ENCODE peak calls at places on chromosomes 12 and 14, in five cellular contexts. S is aorta, O is GM23338, Q is WERI-Rb-1, G is small intestine. V is an unnamed sample.

GRCh38 chr12:98572010-98572409 is 21.5 kb upstream of the SLC25A3 start:
- DNase-seq in G (peak; percentile 16), Q (no peak), S (no peak), O (peak; percentile 67), V (no peak)

GRCh38 chr12:49892732-49893317 is 10.9 kb downstream of the FAIM2 start:
- DNase-seq in O (no peak), Q (no peak), G (no peak), S (no peak), V (no peak)

GRCh38 chr14:23707415-23707814 is 71.3 kb downstream of the DHRS2 start:
- DNase-seq in S (no peak), O (no peak), Q (no peak), G (no peak), V (no peak)

GRCh38 chr14:39015360-39015961 is 87.6 kb downstream of the SEC23A start:
- DNase-seq in Q (no peak), O (peak; percentile 75), G (peak; percentile 36), S (no peak), V (peak; percentile 31)

GRCh38 chr12:2214411-2214810 is 161.6 kb downstream of the CACNA1C start:
- DNase-seq in O (no peak), S (peak; percentile 58), Q (no peak), G (peak; percentile 12), V (no peak)

GRCh38 chr14:57889245-57889644 is 23.4 kb upstream of the SLC35F4 start:
- DNase-seq in O (no peak), S (peak; percentile 82), G (no peak), Q (no peak), V (peak; percentile 6)

GRCh38 chr12:22299294-22299912 is 35.1 kb downstream of the ST8SIA1 start:
- DNase-seq in Q (no peak), G (no peak), O (peak; percentile 62), S (no peak), V (no peak)

GRCh38 chr12:108783446-108783845 is 52.1 kb upstream of the CORO1C start:
- DNase-seq in G (no peak), S (no peak), Q (no peak), O (no peak), V (no peak)

GRCh38 chr12:129258781-129259318 is 405.6 kb downstream of the GLT1D1 start:
- DNase-seq in Q (peak; percentile 20), S (no peak), O (no peak), G (no peak), V (no peak)

GRCh38 chr14:77088219-77088618 is 9.8 kb upstream of the CIPC start:
- DNase-seq in Q (no peak), O (peak; percentile 100), S (no peak), G (peak; percentile 90), V (no peak)

GRCh38 chr14:67618617-67619063 is 1.1 kb upstream of the ARG2 start:
- DNase-seq in S (no peak), Q (no peak), G (peak; percentile 74), O (peak; percentile 89), V (no peak)

GRCh38 chr12:65656904-65657351 is 167.4 kb upstream of the HMGA2 start:
- DNase-seq in S (no peak), O (no peak), G (no peak), Q (no peak), V (peak; percentile 74)

GRCh38 chr14:23640524-23641141 is 4.5 kb downstream of the DHRS2 start:
- DNase-seq in Q (peak; percentile 59), O (peak; percentile 48), G (no peak), S (no peak), V (peak; percentile 18)

GRCh38 chr12:79690156-79690605 is 583 bp downstream of the PAWR start:
- DNase-seq in O (peak; percentile 55), G (no peak), Q (peak; percentile 48), S (peak; percentile 58), V (peak; percentile 63)

GRCh38 chr12:103503546-103504480 is 8.0 kb upstream of the C12orf42 start:
- DNase-seq in O (peak; percentile 74), Q (peak; percentile 46), G (peak; percentile 10), S (no peak), V (peak; percentile 22)

GRCh38 chr12:98464155-98464554 is 51.2 kb upstream of the TMPO start:
- DNase-seq in Q (no peak), S (no peak), G (no peak), O (no peak), V (no peak)

GRCh38 chr14:28603606-28604005 is 163.0 kb upstream of the FOXG1 start:
- DNase-seq in O (no peak), S (no peak), G (no peak), Q (no peak), V (no peak)

GRCh38 chr14:67555518-67556090 is 22.5 kb downstream of the PLEKHH1 start:
- DNase-seq in G (no peak), O (no peak), S (no peak), Q (no peak), V (no peak)

GRCh38 chr14:93013368-93013719 is 90.4 kb downstream of the CHGA start:
- DNase-seq in G (no peak), S (peak; percentile 64), Q (no peak), O (no peak), V (peak; percentile 77)

GRCh38 chr14:92033433-92033832 is 6.4 kb downstream of the TRIP11 start:
- DNase-seq in S (no peak), G (no peak), O (no peak), Q (no peak), V (no peak)

GRCh38 chr12:92553389-92553788 is 149.4 kb upstream of the PLEKHG7 start:
- DNase-seq in S (peak; percentile 75), O (no peak), G (no peak), Q (peak; percentile 71), V (peak; percentile 31)

GRCh38 chr12:102562836-102563425 is 82.6 kb upstream of the IGF1 start:
- DNase-seq in S (no peak), O (peak; percentile 55), Q (no peak), G (no peak), V (peak; percentile 43)

GRCh38 chr14:68921666-68922065 is 57.4 kb downstream of the ACTN1 start:
- DNase-seq in S (peak; percentile 5), Q (no peak), G (no peak), O (peak; percentile 50), V (no peak)

GRCh38 chr14:60064491-60065072 is 27.1 kb upstream of the PCNX4 start:
- DNase-seq in O (peak; percentile 37), Q (no peak), S (no peak), G (peak; percentile 22), V (no peak)

GRCh38 chr12:16606201-16606849 is 363 bp upstream of the LMO3 start:
- DNase-seq in G (peak; percentile 6), Q (peak; percentile 76), S (peak; percentile 57), O (peak; percentile 86), V (peak; percentile 69)

DNA sequence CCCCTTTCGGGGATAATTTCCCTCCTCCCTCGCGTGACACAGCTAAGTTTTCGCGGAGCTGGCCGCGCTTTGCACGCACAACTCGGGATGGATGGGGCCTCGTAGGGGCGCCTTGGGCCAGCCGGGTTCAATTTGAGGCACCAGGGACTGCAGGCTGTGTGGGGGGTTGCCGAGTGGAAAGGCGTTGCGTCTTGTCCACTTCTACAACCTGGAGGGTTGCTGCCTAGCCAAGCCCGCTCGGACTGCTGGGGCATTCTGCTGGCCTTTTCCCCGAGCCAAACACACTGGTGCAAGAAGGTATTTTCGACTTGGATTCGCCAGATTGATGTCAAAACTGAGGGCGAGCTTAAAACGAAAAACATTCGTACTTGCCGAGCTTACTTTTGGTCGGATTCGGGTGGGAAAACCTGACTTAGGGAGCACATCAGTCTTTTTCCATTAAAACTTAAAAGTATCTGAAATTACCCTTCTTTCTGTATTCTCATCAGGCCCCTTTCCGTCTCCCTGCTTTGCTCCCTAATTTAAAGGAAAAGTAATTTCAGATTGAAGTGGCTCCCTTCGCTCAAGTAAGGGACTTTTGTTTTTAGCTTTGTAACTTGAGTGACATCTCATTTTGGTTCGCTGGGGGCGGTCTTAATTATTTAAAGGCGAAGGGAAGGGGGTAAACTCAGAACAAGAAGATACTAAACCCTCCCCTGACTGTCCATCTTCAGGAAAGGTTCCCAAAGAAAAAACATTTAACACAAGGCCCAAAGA is 14.3 kb downstream of the TBX3 start:
- DNase-seq in O (peak; percentile 77), S (no peak), G (no peak), Q (no peak), V (no peak)
- H3K27me3 ChIP-seq in O (peaks cover 95% of the 10 kb centered on the region), S (no peaks in the 10 kb centered on the region), G (no peaks in the 10 kb centered on the region), Q (peaks cover 53% of the 10 kb centered on the region), V (peaks cover 10% of the 10 kb centered on the region)

DNA sequence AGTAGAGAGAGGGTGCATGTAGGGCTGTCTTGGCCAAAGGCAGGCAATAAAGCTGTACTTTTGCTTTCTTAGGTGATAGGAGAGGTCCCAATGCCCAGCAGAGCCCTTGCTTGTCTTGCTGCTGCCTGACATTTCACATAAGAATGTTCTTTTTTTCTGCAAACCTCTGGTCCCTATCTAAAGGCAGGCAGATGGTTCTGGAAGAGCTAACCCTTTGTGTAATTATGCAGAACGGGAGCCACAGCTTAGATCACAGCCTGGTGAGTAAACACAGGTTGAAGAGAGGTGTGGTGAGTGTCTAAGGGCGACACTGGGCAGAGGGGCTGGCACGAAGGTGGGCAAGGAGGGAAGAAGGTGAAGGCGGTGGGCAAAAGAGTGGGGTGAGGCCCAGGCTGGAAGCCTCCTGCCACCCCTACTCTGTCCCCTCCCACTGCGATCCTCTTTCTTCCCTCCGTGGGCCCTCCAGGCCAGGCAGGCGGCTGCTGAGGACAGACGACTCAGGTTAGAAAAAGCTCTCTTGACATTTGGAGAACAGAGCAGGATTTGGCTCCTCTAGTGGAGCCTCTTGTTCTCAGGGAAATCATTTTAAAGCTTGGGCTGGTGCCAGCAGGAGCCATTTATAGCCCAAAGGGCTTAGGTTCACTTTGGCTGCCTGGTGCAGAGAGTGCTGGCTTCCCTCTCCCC is 42.8 kb downstream of the PRMT8 start:
- DNase-seq in O (no peak), Q (no peak), G (no peak), S (no peak), V (no peak)
- H3K27me3 ChIP-seq in O (no peaks in the 10 kb centered on the region), Q (no peaks in the 10 kb centered on the region), G (no peaks in the 10 kb centered on the region), S (no peaks in the 10 kb centered on the region), V (peaks cover 6% of the 10 kb centered on the region)

GRCh38 chr12:47902131-47902639 is 2.6 kb downstream of the VDR start:
- DNase-seq in O (no peak), G (peak; percentile 33), Q (no peak), S (no peak), V (no peak)

GRCh38 chr12:47900101-47900479 is 4.7 kb downstream of the VDR start:
- DNase-seq in O (no peak), Q (no peak), G (peak; percentile 71), S (no peak), V (no peak)

GRCh38 chr12:47899466-47899865 is 5.3 kb downstream of the VDR start:
- DNase-seq in G (peak; percentile 59), Q (no peak), S (no peak), O (no peak), V (no peak)

GRCh38 chr12:47901285-47902093 is 3.3 kb downstream of the VDR start:
- DNase-seq in Q (no peak), O (no peak), G (peak; percentile 87), S (no peak), V (no peak)

DNA sequence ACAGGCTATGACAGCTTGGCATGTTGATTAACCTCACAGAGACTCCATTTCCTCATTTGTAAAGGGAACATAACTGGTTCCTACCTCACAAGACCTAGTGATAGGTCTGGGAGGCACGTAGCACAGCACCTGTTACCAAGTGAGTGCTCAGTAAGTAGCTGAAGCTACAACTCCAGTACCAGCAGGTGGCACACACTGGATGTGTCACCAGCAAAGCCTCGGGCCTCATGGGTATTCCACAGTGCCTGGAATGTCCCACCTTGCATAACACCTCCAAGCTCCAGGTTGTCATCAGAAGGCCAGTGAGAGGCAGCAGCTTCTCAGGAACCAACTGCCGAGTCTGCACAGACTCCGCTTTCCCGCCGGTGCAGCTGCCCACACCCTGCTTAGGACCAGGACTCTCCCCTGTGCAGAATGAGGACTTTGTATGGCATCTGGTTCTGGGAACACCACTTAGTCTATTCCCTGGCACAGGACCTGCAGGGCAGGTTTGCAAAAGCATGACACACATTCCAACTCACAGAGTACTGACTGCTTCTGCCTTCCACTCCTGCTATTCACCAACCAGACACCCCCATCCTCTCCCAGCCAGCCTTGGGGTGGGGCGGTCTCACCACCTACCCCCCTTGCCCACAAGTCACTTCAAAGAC is 4.2 kb downstream of the VDR start:
- DNase-seq in Q (peak; percentile 28), G (peak; percentile 88), O (peak; percentile 49), S (no peak), V (no peak)
- H3K27me3 ChIP-seq in Q (peaks cover 24% of the 10 kb centered on the region), G (no peaks in the 10 kb centered on the region), O (peaks cover 31% of the 10 kb centered on the region), S (no peaks in the 10 kb centered on the region), V (peaks cover 10% of the 10 kb centered on the region)

GRCh38 chr12:124411953-124412645 is 117.2 kb downstream of the RFLNA start:
- DNase-seq in G (no peak), Q (no peak), S (peak; percentile 53), O (no peak), V (no peak)
- H3K27me3 ChIP-seq in G (no peaks in the 10 kb centered on the region), Q (no peaks in the 10 kb centered on the region), S (no peaks in the 10 kb centered on the region), O (no peaks in the 10 kb centered on the region), V (no peaks in the 10 kb centered on the region)

V was measured in SJCRH30.